ENCODE peak calls at places on chromosomes 11 and 22, in nine cellular contexts. D is effector memory CD8-positive, alpha-beta T cell; H is NCI-H69; A is adipocyte; K is AG08395; G is nephron progenitor cell; F is Peyer's patch; O is AG09309; T is GM19239. V is an unnamed sample.

GRCh38 chr11:10139656-10140055 is 154.4 kb downstream of the SBF2 start:
- DNase-seq in D (no peak), H (no peak), A (peak), K (peak), G (no peak), F (no peak), O (peak), T (no peak), V (no peak)

GRCh38 chr11:112590778-112591177 is 330.1 kb upstream of the PLET1 start:
- DNase-seq in D (no peak), H (no peak), A (no peak), K (peak), G (no peak), F (no peak), O (peak), T (no peak), V (no peak)

GRCh38 chr11:2287102-2287501 is 14.6 kb downstream of the C11orf21 start:
- DNase-seq in D (no peak), H (no peak), A (no peak), K (no peak), G (no peak), F (peak), O (no peak), T (no peak), V (peak)

GRCh38 chr11:128893578-128894295 is 2.6 kb downstream of the KCNJ5 start:
- DNase-seq in D (no peak), H (no peak), A (no peak), K (no peak), G (no peak), F (no peak), O (no peak), T (no peak), V (peak)

GRCh38 chr11:68398870-68399865 is 61.4 kb upstream of the PPP6R3 start:
- DNase-seq in D (no peak), H (no peak), A (no peak), K (peak), G (no peak), F (no peak), O (no peak), T (no peak), V (peak)

GRCh38 chr11:58358969-58359368 is at the start of gene OR5B17:
- DNase-seq in D (no peak), H (no peak), A (no peak), K (no peak), G (no peak), F (no peak), O (no peak), T (no peak), V (no peak)

GRCh38 chr22:17891427-17892167 is 117.3 kb upstream of the BID start:
- DNase-seq in D (no peak), H (peak), A (no peak), K (no peak), G (peak), F (peak), O (no peak), T (no peak), V (no peak)

GRCh38 chr22:31089101-31090100 is 8.3 kb downstream of the SMTN start:
- DNase-seq in D (no peak), H (peak), A (peak), K (peak), G (peak), F (peak), O (no peak), T (peak), V (no peak)

GRCh38 chr11:124762077-124762623 is at the start of gene ESAM:
- DNase-seq in D (peak), H (peak), A (no peak), K (no peak), G (peak), F (peak), O (no peak), T (peak), V (no peak)

GRCh38 chr11:96309001-96309642 is 33.9 kb downstream of the MAML2 start:
- DNase-seq in D (no peak), H (peak), A (peak), K (peak), G (no peak), F (no peak), O (no peak), T (no peak), V (no peak)

GRCh38 chr11:104705475-104706195 is 192.6 kb downstream of the CASP12 start:
- DNase-seq in D (peak), H (peak), A (no peak), K (no peak), G (no peak), F (no peak), O (no peak), T (peak), V (no peak)

GRCh38 chr11:127492025-127492424 is 491.5 kb upstream of the KIRREL3 start:
- DNase-seq in D (no peak), H (peak), A (no peak), K (no peak), G (no peak), F (no peak), O (no peak), T (no peak), V (no peak)

GRCh38 chr11:60130496-60130895 is 42.0 kb downstream of the MS4A2 start:
- DNase-seq in D (no peak), H (peak), A (peak), K (no peak), G (peak), F (no peak), O (no peak), T (no peak), V (no peak)

GRCh38 chr11:93537767-93538261 is 5.4 kb downstream of the SMCO4 start:
- DNase-seq in D (no peak), H (peak), A (no peak), K (peak), G (no peak), F (no peak), O (no peak), T (no peak), V (no peak)

GRCh38 chr11:69599502-69599901 is 41.5 kb upstream of the CCND1 start:
- DNase-seq in D (no peak), H (no peak), A (no peak), K (peak), G (no peak), F (no peak), O (peak), T (no peak), V (no peak)

GRCh38 chr11:3627291-3627690 is 14.5 kb downstream of the ART5 start:
- DNase-seq in D (no peak), H (no peak), A (peak), K (peak), G (no peak), F (no peak), O (peak), T (no peak), V (no peak)

GRCh38 chr11:2511421-2512369 is 66.9 kb downstream of the KCNQ1 start:
- DNase-seq in D (no peak), H (no peak), A (no peak), K (no peak), G (no peak), F (peak), O (no peak), T (peak), V (peak)

GRCh38 chr11:111259871-111260270 is 14.3 kb downstream of the POU2AF2 start:
- DNase-seq in D (no peak), H (no peak), A (peak), K (peak), G (no peak), F (no peak), O (no peak), T (no peak), V (no peak)

GRCh38 chr11:12164061-12165014 is 53.9 kb downstream of the MICAL2 start:
- DNase-seq in D (no peak), H (no peak), A (peak), K (peak), G (no peak), F (no peak), O (peak), T (no peak), V (no peak)

GRCh38 chr11:65559951-65560537 is 1.9 kb upstream of the LTBP3 start:
- DNase-seq in D (no peak), H (peak), A (peak), K (peak), G (no peak), F (no peak), O (no peak), T (no peak), V (no peak)

GRCh38 chr22:46262449-46263207 is 515 bp downstream of the PKDREJ start:
- DNase-seq in D (no peak), H (no peak), A (peak), K (no peak), G (peak), F (peak), O (no peak), T (no peak), V (peak)